ENCODE peak calls at places on chromosomes 13 and 19, in ten cellular contexts. One of them, this sample, is unnamed.

GRCh38 chr13:89457977-89458376 is 1786.8 kb downstream of the SLITRK5 start:
- DNase-seq in fibroblast of mammary gland: peak
- DNase-seq in esophagus squamous epithelium: no peak
- DNase-seq in memory B cell: no peak
- DNase-seq in adipocyte: no peak
- DNase-seq in HCEC 1CT: peak
- DNase-seq in NCI-H524: no peak
- DNase-seq in mesendoderm: peak
- DNase-seq in NCI-H460: no peak
- DNase-seq in AG20443: peak
- DNase-seq in this sample: no peak

GRCh38 chr19:41785653-41786052 is 10.7 kb upstream of the CEACAM3 start:
- DNase-seq in adipocyte: peak
- DNase-seq in NCI-H460: peak
- DNase-seq in fibroblast of mammary gland: peak
- DNase-seq in NCI-H524: peak
- DNase-seq in HCEC 1CT: peak
- DNase-seq in AG20443: peak
- DNase-seq in esophagus squamous epithelium: no peak
- DNase-seq in mesendoderm: peak
- DNase-seq in memory B cell: peak
- DNase-seq in this sample: peak

GRCh38 chr19:28313633-28314032 is 899.3 kb downstream of the UQCRFS1 start:
- DNase-seq in esophagus squamous epithelium: no peak
- DNase-seq in memory B cell: no peak
- DNase-seq in NCI-H460: no peak
- DNase-seq in HCEC 1CT: no peak
- DNase-seq in fibroblast of mammary gland: peak
- DNase-seq in adipocyte: peak
- DNase-seq in NCI-H524: no peak
- DNase-seq in mesendoderm: peak
- DNase-seq in AG20443: peak
- DNase-seq in this sample: no peak

GRCh38 chr13:114107686-114108081 is 24.7 kb downstream of the RASA3 start:
- DNase-seq in mesendoderm: no peak
- DNase-seq in fibroblast of mammary gland: peak
- DNase-seq in NCI-H524: no peak
- DNase-seq in NCI-H460: no peak
- DNase-seq in esophagus squamous epithelium: no peak
- DNase-seq in AG20443: peak
- DNase-seq in HCEC 1CT: peak
- DNase-seq in memory B cell: no peak
- DNase-seq in adipocyte: peak
- DNase-seq in this sample: no peak

GRCh38 chr13:33109319-33109718 is 93.1 kb downstream of the KL start:
- DNase-seq in memory B cell: no peak
- DNase-seq in NCI-H524: no peak
- DNase-seq in mesendoderm: no peak
- DNase-seq in esophagus squamous epithelium: no peak
- DNase-seq in HCEC 1CT: no peak
- DNase-seq in AG20443: no peak
- DNase-seq in NCI-H460: no peak
- DNase-seq in fibroblast of mammary gland: peak
- DNase-seq in adipocyte: no peak
- DNase-seq in this sample: no peak

GRCh38 chr19:50239916-50240585 is 36.6 kb downstream of the MYH14 start:
- DNase-seq in NCI-H524: peak
- DNase-seq in NCI-H460: no peak
- DNase-seq in memory B cell: no peak
- DNase-seq in fibroblast of mammary gland: peak
- DNase-seq in esophagus squamous epithelium: no peak
- DNase-seq in AG20443: no peak
- DNase-seq in HCEC 1CT: no peak
- DNase-seq in mesendoderm: no peak
- DNase-seq in adipocyte: no peak
- DNase-seq in this sample: no peak

GRCh38 chr13:112716461-112716820 is 26.6 kb downstream of the ATP11A start:
- DNase-seq in adipocyte: no peak
- DNase-seq in NCI-H524: no peak
- DNase-seq in fibroblast of mammary gland: no peak
- DNase-seq in HCEC 1CT: no peak
- DNase-seq in mesendoderm: no peak
- DNase-seq in memory B cell: no peak
- DNase-seq in AG20443: no peak
- DNase-seq in esophagus squamous epithelium: no peak
- DNase-seq in NCI-H460: no peak
- DNase-seq in this sample: no peak

GRCh38 chr13:102040812-102041211 is 361.0 kb downstream of the FGF14 start:
- DNase-seq in mesendoderm: no peak
- DNase-seq in adipocyte: no peak
- DNase-seq in HCEC 1CT: no peak
- DNase-seq in AG20443: no peak
- DNase-seq in memory B cell: no peak
- DNase-seq in esophagus squamous epithelium: no peak
- DNase-seq in fibroblast of mammary gland: no peak
- DNase-seq in NCI-H460: no peak
- DNase-seq in NCI-H524: no peak
- DNase-seq in this sample: no peak

GRCh38 chr13:59750860-59751259 is 412.9 kb downstream of the DIAPH3 start:
- DNase-seq in memory B cell: no peak
- DNase-seq in adipocyte: peak
- DNase-seq in mesendoderm: peak
- DNase-seq in NCI-H524: peak
- DNase-seq in AG20443: peak
- DNase-seq in fibroblast of mammary gland: peak
- DNase-seq in NCI-H460: no peak
- DNase-seq in esophagus squamous epithelium: no peak
- DNase-seq in HCEC 1CT: no peak
- DNase-seq in this sample: no peak

This sample was measured in CD4-positive, CD25-positive, alpha-beta regulatory T cell.